ENCODE peak calls at places on chromosomes 1 and 21, in eight cellular contexts. X is A549, M is stomach, Y is tibial nerve, E is PC-9, K is spleen, R is mucosa of descending colon, B is hepatocyte. P is an unnamed sample. For H3K9me3, the result is how much of the 10 kb centered on the place peaks cover.

GRCh38 chr21:42740405-42740909 is 87.0 kb downstream of the PDE9A start:
- DNase-seq in X (no peak), M (no peak), Y (no peak), E (no peak), K (no peak), R (no peak), B (no peak), P (no peak)

GRCh38 chr1:78143152-78143551 is 97.4 kb downstream of the GIPC2 start:
- DNase-seq in X (no peak), M (no peak), Y (no peak), E (no peak), K (no peak), R (no peak), B (no peak), P (no peak)

GRCh38 chr21:28473530-28474225 is 519.0 kb downstream of the LTN1 start:
- DNase-seq in X (no peak), M (no peak), Y (no peak), E (no peak), K (no peak), R (no peak), B (no peak), P (no peak)

GRCh38 chr21:17343055-17343454 is 169.8 kb upstream of the CXADR start:
- DNase-seq in X (no peak), M (no peak), Y (no peak), E (no peak), K (no peak), R (peak), B (peak), P (no peak)

GRCh38 chr1:223707270-223708000 is 4.9 kb upstream of the CAPN2 start:
- DNase-seq in X (peak), M (peak), Y (peak), E (peak), K (no peak), R (peak), B (peak), P (peak)

GRCh38 chr1:98420376-98421097 is 241.0 kb upstream of the SNX7 start:
- DNase-seq in X (no peak), M (no peak), Y (no peak), E (no peak), K (no peak), R (no peak), B (no peak), P (no peak)

GRCh38 chr1:928825-929661 is 5.3 kb downstream of the SAMD11 start:
- DNase-seq in X (no peak), M (no peak), Y (no peak), E (no peak), K (no peak), R (no peak), B (no peak), P (no peak)

GRCh38 chr21:42056996-42057689 is 14.0 kb upstream of the UMODL1 start:
- DNase-seq in X (no peak), M (peak), Y (no peak), E (peak), K (peak), R (peak), B (peak), P (peak)

GRCh38 chr1:169129109-169129789 is 22.8 kb downstream of the ATP1B1 start:
- DNase-seq in X (no peak), M (no peak), Y (no peak), E (no peak), K (no peak), R (no peak), B (no peak), P (no peak)

GRCh38 chr1:156652131-156652991 is 10.4 kb downstream of the BCAN start:
- DNase-seq in X (no peak), M (no peak), Y (no peak), E (no peak), K (no peak), R (peak), B (peak), P (peak)

GRCh38 chr1:235013512-235013911 is 115.1 kb downstream of the TOMM20 start:
- DNase-seq in X (no peak), M (no peak), Y (peak), E (no peak), K (no peak), R (peak), B (no peak), P (peak)

GRCh38 chr1:46183119-46183842 is 7.0 kb upstream of the P3R3URF start:
- DNase-seq in X (peak), M (peak), Y (no peak), E (peak), K (no peak), R (peak), B (peak), P (peak)

GRCh38 chr1:240768979-240769378 is 157.0 kb upstream of the GREM2 start:
- DNase-seq in X (no peak), M (no peak), Y (no peak), E (peak), K (no peak), R (no peak), B (no peak), P (no peak)

GRCh38 chr1:243251544-243251943 is 3.5 kb downstream of the CEP170 start:
- DNase-seq in X (no peak), M (no peak), Y (no peak), E (no peak), K (no peak), R (no peak), B (no peak), P (no peak)

GRCh38 chr1:23403355-23403734 is 21.2 kb downstream of the TCEA3 start:
- DNase-seq in X (no peak), M (no peak), Y (no peak), E (no peak), K (no peak), R (no peak), B (no peak), P (no peak)

GRCh38 chr21:32562426-32562825 is 22.9 kb downstream of the TCP10L start:
- DNase-seq in X (no peak), M (peak), Y (peak), E (no peak), K (no peak), R (peak), B (peak), P (peak)

GRCh38 chr1:188425687-188426086 is 1596.9 kb downstream of the PLA2G4A start:
- DNase-seq in X (no peak), M (no peak), Y (no peak), E (no peak), K (no peak), R (no peak), B (no peak), P (no peak)

GRCh38 chr1:241167121-241167619 is 189.8 kb downstream of the RGS7 start:
- DNase-seq in X (peak), M (no peak), Y (no peak), E (no peak), K (no peak), R (no peak), B (no peak), P (no peak)

GRCh38 chr1:201870397-201870796 is 18.3 kb upstream of the SHISA4 start:
- DNase-seq in X (no peak), M (no peak), Y (no peak), E (no peak), K (no peak), R (no peak), B (no peak), P (no peak)

GRCh38 chr1:86325264-86325663 is 70.9 kb downstream of the ODF2L start:
- DNase-seq in X (no peak), M (no peak), Y (no peak), E (no peak), K (no peak), R (no peak), B (no peak), P (no peak)
- TF ChIP-seq CTCF in X (no peak), M (no peak), Y (no peak), E (no peak), K (no peak), R (no peak), B (no peak), P (no peak)

GRCh38 chr1:52602328-52603300 is at the start of gene GPX7:
- DNase-seq in X (no peak), M (peak), Y (no peak), E (no peak), K (peak), R (peak), B (peak), P (peak)

GRCh38 chr1:52601976-52602327 is 219 bp upstream of the GPX7 start:
- DNase-seq in X (no peak), M (no peak), Y (no peak), E (no peak), K (no peak), R (no peak), B (no peak), P (no peak)

GRCh38 chr1:52603301-52603675 is 1.1 kb downstream of the GPX7 start:
- DNase-seq in X (no peak), M (no peak), Y (no peak), E (no peak), K (no peak), R (no peak), B (no peak), P (no peak)

GRCh38 chr1:52600533-52601179 is 1.5 kb upstream of the GPX7 start:
- DNase-seq in X (no peak), M (no peak), Y (no peak), E (no peak), K (no peak), R (no peak), B (no peak), P (no peak)

GRCh38 chr1:52601519-52601918 is 652 bp upstream of the GPX7 start:
- DNase-seq in X (no peak), M (no peak), Y (no peak), E (no peak), K (no peak), R (no peak), B (no peak), P (no peak)
- H3K4me3 ChIP-seq in X (no peak), M (no peak), Y (no peak), E (no peak), K (no peak), R (no peak), B (no peak), P (no peak)

GRCh38 chr1:229812693-229813092 is 186.6 kb downstream of the URB2 start:
- DNase-seq in X (no peak), M (no peak), Y (no peak), E (no peak), K (no peak), R (no peak), B (no peak), P (no peak)

GRCh38 chr1:229812148-229812547 is 186.1 kb downstream of the URB2 start:
- DNase-seq in X (no peak), M (no peak), Y (no peak), E (no peak), K (no peak), R (no peak), B (no peak), P (no peak)

GRCh38 chr1:229817936-229818335 is 191.9 kb downstream of the URB2 start:
- DNase-seq in X (no peak), M (no peak), Y (no peak), E (no peak), K (no peak), R (no peak), B (no peak), P (no peak)

GRCh38 chr1:229819091-229819490 is 193.0 kb downstream of the URB2 start:
- DNase-seq in X (no peak), M (no peak), Y (no peak), E (no peak), K (no peak), R (no peak), B (no peak), P (no peak)

GRCh38 chr1:229815076-229815475 is 189.0 kb downstream of the URB2 start:
- DNase-seq in X (no peak), M (no peak), Y (no peak), E (no peak), K (no peak), R (no peak), B (no peak), P (no peak)
- H3K9me3 ChIP-seq in X (under half), M (under half), Y (under half), E (under half), K (under half), R (under half), B (under half), P (under half)

GRCh38 chr1:87089070-87089736 is 174.8 kb downstream of the HS2ST1 start:
- DNase-seq in X (no peak), M (no peak), Y (no peak), E (no peak), K (no peak), R (no peak), B (no peak), P (no peak)

GRCh38 chr1:87089823-87090222 is 175.4 kb downstream of the HS2ST1 start:
- DNase-seq in X (no peak), M (no peak), Y (no peak), E (no peak), K (no peak), R (no peak), B (no peak), P (no peak)

GRCh38 chr1:87086120-87086519 is 171.7 kb downstream of the HS2ST1 start:
- DNase-seq in X (no peak), M (no peak), Y (no peak), E (no peak), K (no peak), R (no peak), B (no peak), P (no peak)

DNA sequence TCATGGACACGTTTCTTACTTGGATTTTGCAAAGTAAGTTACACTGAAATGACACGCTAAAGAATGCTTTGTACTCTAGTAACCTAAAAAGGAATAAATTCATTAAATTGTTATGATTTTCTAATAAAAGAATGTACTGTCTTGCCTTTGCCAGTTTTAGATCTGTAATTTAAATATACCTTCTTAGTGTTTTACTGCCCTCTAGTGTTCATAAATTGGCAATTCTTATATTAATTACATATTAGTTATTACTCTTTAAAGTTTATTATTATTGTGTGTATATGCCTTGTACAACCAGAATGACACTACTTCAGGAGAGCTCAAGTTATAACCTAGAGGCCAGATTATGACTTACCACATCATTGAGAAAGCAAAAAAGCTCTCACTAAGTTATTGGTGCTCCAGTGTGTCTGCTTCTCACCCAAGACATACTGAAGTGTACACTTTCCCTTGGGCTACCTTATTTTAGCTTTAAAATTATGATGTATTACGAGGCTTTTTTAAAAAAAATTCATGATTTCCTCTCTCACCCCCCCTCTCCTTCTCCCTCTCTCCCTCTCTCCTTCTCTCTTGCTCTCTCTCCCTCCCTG is 169.9 kb downstream of the HS2ST1 start:
- DNase-seq in X (peak), M (no peak), Y (no peak), E (no peak), K (no peak), R (no peak), B (peak), P (no peak)
- TF ChIP-seq CTCF in X (peak), M (no peak), Y (peak), E (peak), K (peak), R (no peak), B (peak), P (peak)

GRCh38 chr1:61183471-61184034 is 101.2 kb downstream of the NFIA start:
- DNase-seq in X (peak), M (peak), Y (peak), E (no peak), K (no peak), R (peak), B (peak), P (peak)

GRCh38 chr1:61182049-61182448 is 99.7 kb downstream of the NFIA start:
- DNase-seq in X (peak), M (no peak), Y (peak), E (no peak), K (no peak), R (no peak), B (peak), P (no peak)

GRCh38 chr1:61186753-61187152 is 104.4 kb downstream of the NFIA start:
- DNase-seq in X (no peak), M (no peak), Y (no peak), E (no peak), K (no peak), R (no peak), B (no peak), P (no peak)

GRCh38 chr1:61184714-61185106 is 102.3 kb downstream of the NFIA start:
- DNase-seq in X (no peak), M (no peak), Y (no peak), E (no peak), K (no peak), R (no peak), B (no peak), P (no peak)

GRCh38 chr1:61184035-61184713 is 101.8 kb downstream of the NFIA start:
- DNase-seq in X (peak), M (peak), Y (peak), E (peak), K (peak), R (peak), B (peak), P (peak)
- H3K4me3 ChIP-seq in X (peak), M (peak), Y (peak), E (no peak), K (peak), R (no peak), B (peak), P (no peak)

P was measured in body of pancreas.